ENCODE peak calls at places on chromosomes 5 and 9, in four cellular contexts. Z, L, Y and O are unnamed samples.

GRCh38 chr9:78031271-78031825 is at the start of gene GNAQ:
- DNase-seq in Z (no peak), L (peak), Y (no peak), O (peak)

GRCh38 chr5:115343855-115344254 is 47.4 kb upstream of the CCDC112 start:
- DNase-seq in Z (no peak), L (no peak), Y (peak), O (no peak)

GRCh38 chr5:143495823-143496275 is 92.4 kb upstream of the NR3C1 start:
- DNase-seq in Z (no peak), L (no peak), Y (no peak), O (no peak)

GRCh38 chr5:43312076-43312620 is 1.1 kb downstream of the HMGCS1 start:
- DNase-seq in Z (no peak), L (no peak), Y (no peak), O (no peak)

GRCh38 chr9:80994892-80995291 is 694.5 kb downstream of the TLE1 start:
- DNase-seq in Z (no peak), L (no peak), Y (no peak), O (no peak)

GRCh38 chr9:134725605-134725940 is 84.0 kb downstream of the COL5A1 start:
- DNase-seq in Z (no peak), L (no peak), Y (no peak), O (no peak)

GRCh38 chr5:57850109-57850508 is 367.5 kb upstream of the ACTBL2 start:
- DNase-seq in Z (no peak), L (no peak), Y (no peak), O (no peak)

GRCh38 chr9:11868795-11869194 is 824.4 kb upstream of the TYRP1 start:
- DNase-seq in Z (no peak), L (no peak), Y (no peak), O (no peak)

GRCh38 chr5:62720036-62720441 is 141.4 kb downstream of the LRRC70 start:
- DNase-seq in Z (peak), L (no peak), Y (peak), O (no peak)

GRCh38 chr9:108478431-108478837 is 377.4 kb downstream of the ACTL7B start:
- DNase-seq in Z (peak), L (peak), Y (no peak), O (peak)

GRCh38 chr5:1172670-1173404 is 28.6 kb upstream of the SLC6A19 start:
- DNase-seq in Z (no peak), L (no peak), Y (no peak), O (no peak)

GRCh38 chr5:1175801-1176472 is 25.5 kb upstream of the SLC6A19 start:
- DNase-seq in Z (no peak), L (no peak), Y (no peak), O (no peak)

GRCh38 chr5:1175015-1175414 is 26.4 kb upstream of the SLC6A19 start:
- DNase-seq in Z (no peak), L (no peak), Y (no peak), O (no peak)

GRCh38 chr5:1173485-1174070 is 27.8 kb upstream of the SLC6A19 start:
- DNase-seq in Z (no peak), L (no peak), Y (no peak), O (no peak)

GRCh38 chr5:1174122-1174936 is 27.1 kb upstream of the SLC6A19 start:
- DNase-seq in Z (peak), L (peak), Y (peak), O (peak)
- TF ChIP-seq EP300 in Z (no peak), L (no peak), Y (no peak), O (no peak)

GRCh38 chr9:128339761-128340690 is at the start of gene SLC27A4:
- DNase-seq in Z (peak), L (peak), Y (peak), O (peak)
- TF ChIP-seq POLR2A in Z (no peak), L (no peak), Y (no peak), O (peak)

DNA sequence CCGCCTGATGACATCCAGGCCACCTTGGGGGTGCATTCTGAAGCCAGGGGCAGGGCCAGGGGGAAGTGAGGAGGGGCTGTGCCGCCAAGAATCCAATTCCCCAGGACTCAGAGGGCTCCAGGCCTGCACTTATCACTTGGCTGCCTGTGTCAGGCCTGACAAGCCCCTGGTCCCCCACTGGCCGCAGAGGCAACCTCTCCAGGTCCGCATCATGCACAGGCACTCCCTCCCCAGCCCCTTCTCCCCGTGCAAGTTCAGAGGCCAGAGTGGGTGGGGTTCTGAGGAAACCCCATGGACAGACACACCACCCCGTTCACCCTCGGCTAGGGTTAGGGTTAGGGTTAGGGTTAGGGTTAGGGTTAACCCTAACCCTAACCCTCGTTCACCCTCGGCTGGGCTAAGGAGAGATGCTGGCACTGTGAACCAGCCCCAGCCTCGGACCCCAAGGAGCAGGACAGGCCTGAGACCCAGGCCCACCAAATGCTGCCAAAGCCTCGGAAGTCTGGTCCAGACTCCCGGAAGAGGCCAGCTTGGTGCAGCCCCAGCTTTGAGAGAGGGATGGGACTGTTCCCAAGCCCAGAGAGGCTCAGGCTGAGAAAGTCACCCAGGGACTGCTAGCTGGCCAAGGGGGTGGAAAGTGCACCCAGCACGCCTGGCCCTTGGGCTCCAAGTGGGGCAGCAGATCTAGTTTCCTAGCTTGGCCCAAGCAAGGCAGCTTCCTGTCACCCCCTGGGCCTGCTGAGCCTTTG is 4.9 kb downstream of the LCN2 start:
- DNase-seq in Z (no peak), L (no peak), Y (no peak), O (no peak)
- TF ChIP-seq POLR2AphosphoS5 in Z (no peak), L (no peak), Y (no peak), O (no peak)

GRCh38 chr5:91670565-91670964 is 287.4 kb upstream of the ARRDC3 start:
- DNase-seq in Z (no peak), L (no peak), Y (no peak), O (no peak)
- TF ChIP-seq EP300 in Z (no peak), L (no peak), Y (no peak), O (no peak)

GRCh38 chr5:154714271-154714986 is 40.7 kb upstream of the LARP1 start:
- DNase-seq in Z (peak), L (no peak), Y (peak), O (peak)

GRCh38 chr5:154709368-154710305 is 45.5 kb upstream of the LARP1 start:
- DNase-seq in Z (no peak), L (peak), Y (no peak), O (no peak)

GRCh38 chr5:154713615-154714125 is 41.5 kb upstream of the LARP1 start:
- DNase-seq in Z (no peak), L (peak), Y (peak), O (peak)

GRCh38 chr5:154708845-154709244 is 46.3 kb upstream of the LARP1 start:
- DNase-seq in Z (peak), L (peak), Y (peak), O (no peak)

GRCh38 chr5:154712518-154713437 is 42.4 kb upstream of the LARP1 start:
- DNase-seq in Z (peak), L (peak), Y (no peak), O (peak)
- TF ChIP-seq POLR2A in Z (no peak), L (no peak), Y (peak), O (peak)

GRCh38 chr5:133052317-133053175 is 733 bp downstream of the HSPA4 start:
- DNase-seq in Z (peak), L (peak), Y (no peak), O (peak)
- TF ChIP-seq POLR2AphosphoS5 in Z (no peak), L (no peak), Y (no peak), O (no peak)